ENCODE peak calls at places on chromosomes 13 and 19, in nine cellular contexts. L is neuronal stem cell, I is esophagus squamous epithelium, W is adrenal gland, X is lung, V is transverse colon, N is psoas muscle, Y is Karpas-422, C is astrocyte. D is an unnamed sample. For H3K4me1 and H3K9me3, the result is how much of the 10 kb centered on the place peaks cover.

GRCh38 chr19:1252221-1252817 is 3.9 kb downstream of the MIDN start:
- DNase-seq in L (no peak), I (peak), W (peak), X (peak), V (peak), N (peak), Y (peak), C (peak), D (no peak)

GRCh38 chr13:76723551-76724232 is 162.5 kb downstream of the KCTD12 start:
- DNase-seq in L (no peak), I (no peak), W (peak), X (peak), V (peak), N (peak), Y (no peak), C (peak), D (no peak)

GRCh38 chr19:41166888-41167804 is 25.9 kb upstream of the CYP2S1 start:
- DNase-seq in L (no peak), I (no peak), W (no peak), X (no peak), V (peak), N (no peak), Y (no peak), C (no peak), D (no peak)

GRCh38 chr13:113648218-113648615 is 9.8 kb downstream of the ATP4B start:
- DNase-seq in L (no peak), I (no peak), W (no peak), X (no peak), V (peak), N (no peak), Y (no peak), C (no peak), D (no peak)

GRCh38 chr19:7994923-7995682 is 10.3 kb downstream of the ELAVL1 start:
- DNase-seq in L (no peak), I (no peak), W (no peak), X (no peak), V (no peak), N (no peak), Y (no peak), C (no peak), D (no peak)

GRCh38 chr19:34904846-34905527 is 21.7 kb upstream of the ZNF30 start:
- DNase-seq in L (no peak), I (no peak), W (no peak), X (no peak), V (no peak), N (no peak), Y (no peak), C (no peak), D (no peak)

GRCh38 chr13:105587786-105588185 is 947.7 kb downstream of the EFNB2 start:
- DNase-seq in L (no peak), I (no peak), W (no peak), X (no peak), V (no peak), N (no peak), Y (no peak), C (peak), D (no peak)

GRCh38 chr13:89514534-89515312 is 1832.8 kb upstream of the MIR17HG start:
- DNase-seq in L (peak), I (no peak), W (peak), X (no peak), V (no peak), N (no peak), Y (no peak), C (peak), D (no peak)

GRCh38 chr19:18634612-18635290 is 2.1 kb upstream of the KLHL26 start:
- DNase-seq in L (no peak), I (no peak), W (no peak), X (no peak), V (peak), N (no peak), Y (no peak), C (no peak), D (peak)

GRCh38 chr13:104571161-104571889 is 1505.1 kb upstream of the SLC10A2 start:
- DNase-seq in L (peak), I (no peak), W (peak), X (peak), V (peak), N (peak), Y (peak), C (peak), D (no peak)

GRCh38 chr13:42011601-42012401 is 36.6 kb upstream of the DGKH start:
- DNase-seq in L (no peak), I (no peak), W (no peak), X (no peak), V (no peak), N (no peak), Y (no peak), C (no peak), D (peak)

GRCh38 chr13:76641056-76641455 is 245.1 kb downstream of the KCTD12 start:
- DNase-seq in L (no peak), I (no peak), W (no peak), X (no peak), V (no peak), N (no peak), Y (no peak), C (peak), D (no peak)

GRCh38 chr13:112057736-112058518 is 9.0 kb upstream of the SOX1 start:
- DNase-seq in L (no peak), I (no peak), W (no peak), X (no peak), V (no peak), N (no peak), Y (no peak), C (no peak), D (no peak)

GRCh38 chr19:16247353-16248182 is 49.9 kb downstream of the AP1M1 start:
- DNase-seq in L (peak), I (peak), W (peak), X (peak), V (peak), N (peak), Y (peak), C (peak), D (peak)

GRCh38 chr13:27933580-27934328 is 14.0 kb downstream of the PDX1 start:
- DNase-seq in L (no peak), I (no peak), W (no peak), X (no peak), V (no peak), N (no peak), Y (peak), C (no peak), D (no peak)

GRCh38 chr19:1577090-1577928 is 9.2 kb upstream of the MEX3D start:
- DNase-seq in L (no peak), I (no peak), W (no peak), X (no peak), V (no peak), N (no peak), Y (no peak), C (no peak), D (no peak)

GRCh38 chr13:31207630-31208549 is 8.1 kb downstream of the B3GLCT start:
- DNase-seq in L (no peak), I (no peak), W (no peak), X (no peak), V (no peak), N (peak), Y (no peak), C (peak), D (no peak)

GRCh38 chr13:113915786-113916329 is 52.0 kb upstream of the GAS6 start:
- DNase-seq in L (no peak), I (no peak), W (peak), X (no peak), V (no peak), N (no peak), Y (no peak), C (no peak), D (no peak)

GRCh38 chr13:99356216-99357089 is 49.3 kb upstream of the GPR183 start:
- DNase-seq in L (no peak), I (no peak), W (peak), X (no peak), V (peak), N (no peak), Y (no peak), C (peak), D (no peak)

GRCh38 chr13:79401259-79402071 is 4.6 kb downstream of the RBM26 start:
- DNase-seq in L (no peak), I (no peak), W (no peak), X (no peak), V (no peak), N (no peak), Y (peak), C (no peak), D (no peak)

GRCh38 chr13:79402679-79403078 is 3.4 kb downstream of the RBM26 start:
- DNase-seq in L (no peak), I (no peak), W (no peak), X (no peak), V (no peak), N (no peak), Y (no peak), C (no peak), D (no peak)

GRCh38 chr13:79402074-79402635 is 3.9 kb downstream of the RBM26 start:
- DNase-seq in L (no peak), I (no peak), W (no peak), X (no peak), V (no peak), N (no peak), Y (no peak), C (no peak), D (no peak)

GRCh38 chr13:79404361-79404760 is 1.7 kb downstream of the RBM26 start:
- DNase-seq in L (no peak), I (no peak), W (no peak), X (no peak), V (no peak), N (no peak), Y (no peak), C (no peak), D (no peak)

DNA sequence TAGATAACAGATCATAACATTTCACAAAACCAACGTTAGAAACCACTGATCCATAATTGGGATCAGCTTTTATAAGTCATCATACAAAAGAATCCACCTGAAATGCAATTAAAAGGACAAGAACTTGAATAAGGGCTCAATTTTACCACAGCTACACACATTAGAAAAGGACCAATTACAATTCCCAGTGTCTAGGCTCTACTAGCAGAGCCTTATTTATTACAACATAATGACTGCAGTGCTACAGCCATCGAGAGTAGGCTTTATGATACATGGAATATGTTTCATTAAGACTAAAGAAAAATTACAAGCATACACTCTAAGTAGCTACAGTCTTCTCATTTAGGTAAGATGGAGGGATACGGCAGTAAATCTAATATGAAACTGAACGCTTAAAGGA is 2.9 kb downstream of the RBM26 start:
- DNase-seq in L (no peak), I (no peak), W (no peak), X (no peak), V (no peak), N (no peak), Y (no peak), C (no peak), D (no peak)
- H3K4me1 ChIP-seq in L (under half), I (under half), W (half or more), X (under half), V (half or more), N (half or more), Y (half or more), C (under half), D (under half)

DNA sequence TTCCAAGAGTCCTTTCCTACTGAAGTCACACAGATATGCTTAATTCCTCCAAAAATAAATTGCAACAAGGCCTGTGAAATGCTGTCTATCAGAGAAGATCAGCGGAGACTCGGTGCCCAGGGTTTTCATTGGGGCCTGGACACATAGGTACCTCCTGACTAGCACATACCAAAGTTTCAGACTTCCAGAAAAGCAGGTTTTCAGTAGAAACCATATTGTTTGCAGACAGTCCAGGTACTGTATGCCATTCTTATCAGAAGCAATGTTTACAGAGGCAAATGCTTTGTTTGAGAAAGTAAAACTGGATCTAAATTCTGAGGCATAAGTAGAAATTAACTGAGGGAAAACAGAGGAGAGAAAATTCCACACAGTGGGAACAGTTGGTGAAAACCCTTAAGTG is 12.8 kb downstream of the ZNF229 start:
- DNase-seq in L (no peak), I (no peak), W (no peak), X (no peak), V (no peak), N (no peak), Y (no peak), C (no peak), D (no peak)
- H3K9me3 ChIP-seq in L (under half), I (half or more), W (under half), X (under half), V (half or more), N (half or more), Y (under half), C (under half), D (under half)

DNA sequence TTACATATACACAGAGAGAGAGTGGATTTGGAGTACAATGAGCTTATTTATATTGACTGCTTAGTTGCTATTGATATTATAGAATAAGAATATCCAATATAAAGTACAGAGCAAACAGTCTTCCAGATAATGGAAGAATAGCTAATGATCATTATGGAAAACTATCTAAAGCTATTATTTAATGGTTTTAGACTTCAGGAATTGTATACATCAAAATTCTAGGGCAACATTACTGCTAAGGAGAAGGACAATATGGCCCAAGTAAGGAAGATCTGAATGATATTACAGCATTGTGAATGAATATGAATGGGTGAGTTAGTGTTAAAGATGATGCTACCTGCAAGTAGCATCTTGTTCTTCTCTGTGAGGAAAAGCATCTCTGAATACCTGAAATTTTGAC is 604.2 kb upstream of the PCDH20 start:
- DNase-seq in L (no peak), I (no peak), W (no peak), X (no peak), V (no peak), N (no peak), Y (no peak), C (no peak), D (no peak)
- H3K4me1 ChIP-seq in L (under half), I (under half), W (under half), X (under half), V (under half), N (under half), Y (under half), C (under half), D (under half)

GRCh38 chr19:56491399-56491798 is 14.3 kb upstream of the ZNF667 start:
- DNase-seq in L (no peak), I (no peak), W (no peak), X (no peak), V (no peak), N (no peak), Y (no peak), C (peak), D (no peak)
- H3K9me3 ChIP-seq in L (under half), I (half or more), W (under half), X (under half), V (under half), N (half or more), Y (under half), C (under half), D (under half)

DNA sequence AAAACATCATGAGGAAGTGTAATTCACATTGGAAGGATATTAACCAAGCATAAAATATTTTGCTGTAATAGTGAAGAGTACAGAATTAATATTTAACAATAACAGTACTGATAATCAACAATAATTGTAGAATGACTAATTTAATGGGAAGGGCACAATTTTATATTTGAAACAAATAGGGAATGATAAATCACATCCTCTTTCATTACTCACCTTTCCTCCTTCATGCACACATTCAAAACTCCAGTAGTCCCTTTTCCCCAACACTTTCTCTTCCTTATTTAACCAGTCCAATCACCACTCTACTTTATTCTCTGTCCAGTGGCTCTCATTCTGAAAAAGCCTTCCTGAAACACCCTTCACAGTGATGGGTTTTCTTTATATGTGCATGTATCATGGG is 110.8 kb upstream of the POSTN start:
- DNase-seq in L (no peak), I (no peak), W (no peak), X (no peak), V (no peak), N (no peak), Y (no peak), C (no peak), D (no peak)
- H3K4me1 ChIP-seq in L (under half), I (under half), W (under half), X (under half), V (under half), N (under half), Y (under half), C (under half), D (under half)

GRCh38 chr19:58434217-58434616 is 5.7 kb downstream of the ZNF132 start:
- DNase-seq in L (no peak), I (no peak), W (no peak), X (no peak), V (no peak), N (no peak), Y (no peak), C (peak), D (no peak)
- H3K9me3 ChIP-seq in L (half or more), I (half or more), W (under half), X (under half), V (half or more), N (half or more), Y (under half), C (half or more), D (under half)